ENCODE peak calls at places on chromosomes 1 and 21, in six cellular contexts. One of them, this sample, is unnamed. For H3K27me3, H3K36me3 and H3K4me1, the result is how much of the 10 kb centered on the place peaks cover.

GRCh38 chr1:220462756-220463155 is 65.2 kb upstream of the MARK1 start:
- DNase-seq in Peyer's patch: no peak
- DNase-seq in psoas muscle: no peak
- DNase-seq in ovary: no peak
- DNase-seq in NT2/D1: no peak
- DNase-seq in tibial artery: no peak
- DNase-seq in this sample: no peak

GRCh38 chr1:207890136-207890738 is 20.7 kb downstream of the CD34 start:
- DNase-seq in Peyer's patch: no peak
- DNase-seq in psoas muscle: peak
- DNase-seq in ovary: peak
- DNase-seq in NT2/D1: no peak
- DNase-seq in tibial artery: peak
- DNase-seq in this sample: no peak

GRCh38 chr21:18913914-18914313 is 510.3 kb upstream of the TMPRSS15 start:
- DNase-seq in Peyer's patch: no peak
- DNase-seq in psoas muscle: no peak
- DNase-seq in ovary: no peak
- DNase-seq in NT2/D1: no peak
- DNase-seq in tibial artery: no peak
- DNase-seq in this sample: no peak

GRCh38 chr1:53734650-53735211 is 4.2 kb downstream of the GLIS1 start:
- DNase-seq in Peyer's patch: no peak
- DNase-seq in psoas muscle: no peak
- DNase-seq in ovary: no peak
- DNase-seq in NT2/D1: no peak
- DNase-seq in tibial artery: no peak
- DNase-seq in this sample: no peak

GRCh38 chr21:26918318-26919065 is 48.4 kb downstream of the ADAMTS5 start:
- DNase-seq in Peyer's patch: no peak
- DNase-seq in psoas muscle: no peak
- DNase-seq in ovary: no peak
- DNase-seq in NT2/D1: no peak
- DNase-seq in tibial artery: no peak
- DNase-seq in this sample: no peak

GRCh38 chr1:205344010-205344808 is 12.5 kb downstream of the KLHDC8A start:
- DNase-seq in Peyer's patch: peak
- DNase-seq in psoas muscle: peak
- DNase-seq in ovary: no peak
- DNase-seq in NT2/D1: no peak
- DNase-seq in tibial artery: no peak
- DNase-seq in this sample: no peak

GRCh38 chr1:40976952-40977690 is 2.4 kb upstream of the CTPS1 start:
- DNase-seq in Peyer's patch: no peak
- DNase-seq in psoas muscle: no peak
- DNase-seq in ovary: no peak
- DNase-seq in NT2/D1: no peak
- DNase-seq in tibial artery: no peak
- DNase-seq in this sample: no peak

GRCh38 chr1:10939654-10940450 is 72.6 kb upstream of the TARDBP start:
- DNase-seq in Peyer's patch: no peak
- DNase-seq in psoas muscle: no peak
- DNase-seq in ovary: no peak
- DNase-seq in NT2/D1: no peak
- DNase-seq in tibial artery: no peak
- DNase-seq in this sample: no peak

GRCh38 chr1:246302671-246303317 is 204.3 kb downstream of the SMYD3 start:
- DNase-seq in Peyer's patch: no peak
- DNase-seq in psoas muscle: no peak
- DNase-seq in ovary: no peak
- DNase-seq in NT2/D1: no peak
- DNase-seq in tibial artery: no peak
- DNase-seq in this sample: no peak

GRCh38 chr1:185483647-185484450 is 166.8 kb upstream of the IVNS1ABP start:
- DNase-seq in Peyer's patch: no peak
- DNase-seq in psoas muscle: no peak
- DNase-seq in ovary: no peak
- DNase-seq in NT2/D1: no peak
- DNase-seq in tibial artery: no peak
- DNase-seq in this sample: no peak

GRCh38 chr1:228007054-228007800 is 429 bp downstream of the WNT3A start:
- DNase-seq in Peyer's patch: peak
- DNase-seq in psoas muscle: no peak
- DNase-seq in ovary: no peak
- DNase-seq in NT2/D1: no peak
- DNase-seq in tibial artery: peak
- DNase-seq in this sample: no peak

GRCh38 chr1:225137981-225138380 is 208.5 kb downstream of the DNAH14 start:
- DNase-seq in Peyer's patch: no peak
- DNase-seq in psoas muscle: no peak
- DNase-seq in ovary: no peak
- DNase-seq in NT2/D1: no peak
- DNase-seq in tibial artery: no peak
- DNase-seq in this sample: no peak

GRCh38 chr1:74629283-74629682 is 44.3 kb downstream of the ERICH3 start:
- DNase-seq in Peyer's patch: no peak
- DNase-seq in psoas muscle: no peak
- DNase-seq in ovary: no peak
- DNase-seq in NT2/D1: peak
- DNase-seq in tibial artery: no peak
- DNase-seq in this sample: no peak

GRCh38 chr1:222618880-222619321 is 1.0 kb downstream of the MIA3 start:
- DNase-seq in Peyer's patch: no peak
- DNase-seq in psoas muscle: no peak
- DNase-seq in ovary: no peak
- DNase-seq in NT2/D1: no peak
- DNase-seq in tibial artery: no peak
- DNase-seq in this sample: no peak

GRCh38 chr1:179953974-179954493 is 576 bp upstream of the CEP350 start:
- DNase-seq in Peyer's patch: no peak
- DNase-seq in psoas muscle: no peak
- DNase-seq in ovary: peak
- DNase-seq in NT2/D1: no peak
- DNase-seq in tibial artery: no peak
- DNase-seq in this sample: peak

GRCh38 chr1:20032425-20032824 is 37.6 kb upstream of the PLA2G5 start:
- DNase-seq in Peyer's patch: no peak
- DNase-seq in psoas muscle: no peak
- DNase-seq in ovary: no peak
- DNase-seq in NT2/D1: no peak
- DNase-seq in tibial artery: no peak
- DNase-seq in this sample: no peak

GRCh38 chr1:16375521-16376359 is 8.7 kb downstream of the SZRD1 start:
- DNase-seq in Peyer's patch: no peak
- DNase-seq in psoas muscle: no peak
- DNase-seq in ovary: no peak
- DNase-seq in NT2/D1: no peak
- DNase-seq in tibial artery: no peak
- DNase-seq in this sample: no peak

GRCh38 chr1:15709226-15709625 is 25.1 kb downstream of the PLEKHM2 start:
- DNase-seq in Peyer's patch: no peak
- DNase-seq in psoas muscle: no peak
- DNase-seq in ovary: no peak
- DNase-seq in NT2/D1: no peak
- DNase-seq in tibial artery: no peak
- DNase-seq in this sample: no peak

GRCh38 chr1:23132033-23132432 is 36.6 kb downstream of the LUZP1 start:
- DNase-seq in Peyer's patch: no peak
- DNase-seq in psoas muscle: no peak
- DNase-seq in ovary: no peak
- DNase-seq in NT2/D1: no peak
- DNase-seq in tibial artery: no peak
- DNase-seq in this sample: no peak

GRCh38 chr1:9242338-9242969 is 7.9 kb downstream of the H6PD start:
- DNase-seq in Peyer's patch: peak
- DNase-seq in psoas muscle: peak
- DNase-seq in ovary: peak
- DNase-seq in NT2/D1: no peak
- DNase-seq in tibial artery: peak
- DNase-seq in this sample: no peak

GRCh38 chr1:111221633-111222286 is 5.8 kb upstream of the CHI3L2 start:
- DNase-seq in Peyer's patch: no peak
- DNase-seq in psoas muscle: no peak
- DNase-seq in ovary: no peak
- DNase-seq in NT2/D1: no peak
- DNase-seq in tibial artery: no peak
- DNase-seq in this sample: no peak

GRCh38 chr21:18114735-18115134 is 129.9 kb upstream of the CHODL start:
- DNase-seq in Peyer's patch: no peak
- DNase-seq in psoas muscle: no peak
- DNase-seq in ovary: no peak
- DNase-seq in NT2/D1: no peak
- DNase-seq in tibial artery: no peak
- DNase-seq in this sample: no peak

GRCh38 chr1:94591791-94592565 is 50.4 kb upstream of the F3 start:
- DNase-seq in Peyer's patch: no peak
- DNase-seq in psoas muscle: no peak
- DNase-seq in ovary: no peak
- DNase-seq in NT2/D1: no peak
- DNase-seq in tibial artery: no peak
- DNase-seq in this sample: no peak

GRCh38 chr1:173562813-173563212 is 40.1 kb downstream of the SLC9C2 start:
- DNase-seq in Peyer's patch: no peak
- DNase-seq in psoas muscle: no peak
- DNase-seq in ovary: no peak
- DNase-seq in NT2/D1: peak
- DNase-seq in tibial artery: no peak
- DNase-seq in this sample: no peak

GRCh38 chr1:44609412-44609767 is 64.9 kb downstream of the TMEM53 start:
- DNase-seq in Peyer's patch: peak
- DNase-seq in psoas muscle: peak
- DNase-seq in ovary: peak
- DNase-seq in NT2/D1: peak
- DNase-seq in tibial artery: no peak
- DNase-seq in this sample: no peak

GRCh38 chr1:109368464-109368863 is 29.3 kb downstream of the SORT1 start:
- DNase-seq in Peyer's patch: no peak
- DNase-seq in psoas muscle: no peak
- DNase-seq in ovary: no peak
- DNase-seq in NT2/D1: no peak
- DNase-seq in tibial artery: no peak
- DNase-seq in this sample: no peak

GRCh38 chr1:12015001-12015491 is 4.3 kb upstream of the MIIP start:
- DNase-seq in Peyer's patch: no peak
- DNase-seq in psoas muscle: no peak
- DNase-seq in ovary: no peak
- DNase-seq in NT2/D1: no peak
- DNase-seq in tibial artery: no peak
- DNase-seq in this sample: no peak

GRCh38 chr1:211928222-211928856 is 97.8 kb upstream of the LPGAT1 start:
- DNase-seq in Peyer's patch: no peak
- DNase-seq in psoas muscle: no peak
- DNase-seq in ovary: no peak
- DNase-seq in NT2/D1: no peak
- DNase-seq in tibial artery: no peak
- DNase-seq in this sample: no peak

GRCh38 chr1:180136311-180136967 is 18.2 kb upstream of the QSOX1 start:
- DNase-seq in Peyer's patch: no peak
- DNase-seq in psoas muscle: no peak
- DNase-seq in ovary: no peak
- DNase-seq in NT2/D1: no peak
- DNase-seq in tibial artery: no peak
- DNase-seq in this sample: no peak

GRCh38 chr1:156928043-156928602 is 7.7 kb downstream of the LRRC71 start:
- DNase-seq in Peyer's patch: no peak
- DNase-seq in psoas muscle: no peak
- DNase-seq in ovary: no peak
- DNase-seq in NT2/D1: no peak
- DNase-seq in tibial artery: no peak
- DNase-seq in this sample: no peak
- H3K27me3 ChIP-seq in Peyer's patch: under half
- H3K27me3 ChIP-seq in psoas muscle: half or more
- H3K27me3 ChIP-seq in ovary: under half
- H3K27me3 ChIP-seq in NT2/D1: half or more
- H3K27me3 ChIP-seq in tibial artery: half or more
- H3K27me3 ChIP-seq in this sample: under half

GRCh38 chr1:154342132-154342531 is 16.8 kb downstream of the ATP8B2 start:
- DNase-seq in Peyer's patch: no peak
- DNase-seq in psoas muscle: no peak
- DNase-seq in ovary: no peak
- DNase-seq in NT2/D1: no peak
- DNase-seq in tibial artery: no peak
- DNase-seq in this sample: no peak
- H3K36me3 ChIP-seq in Peyer's patch: under half
- H3K36me3 ChIP-seq in psoas muscle: under half
- H3K36me3 ChIP-seq in ovary: under half
- H3K36me3 ChIP-seq in NT2/D1: half or more
- H3K36me3 ChIP-seq in tibial artery: half or more
- H3K36me3 ChIP-seq in this sample: half or more

GRCh38 chr1:51733793-51734522 is 117.1 kb downstream of the OSBPL9 start:
- DNase-seq in Peyer's patch: no peak
- DNase-seq in psoas muscle: no peak
- DNase-seq in ovary: no peak
- DNase-seq in NT2/D1: no peak
- DNase-seq in tibial artery: no peak
- DNase-seq in this sample: no peak
- H3K4me1 ChIP-seq in Peyer's patch: under half
- H3K4me1 ChIP-seq in psoas muscle: half or more
- H3K4me1 ChIP-seq in ovary: under half
- H3K4me1 ChIP-seq in NT2/D1: under half
- H3K4me1 ChIP-seq in tibial artery: under half
- H3K4me1 ChIP-seq in this sample: under half

GRCh38 chr1:230425252-230426061 is 675 bp downstream of the PGBD5 start:
- DNase-seq in Peyer's patch: no peak
- DNase-seq in psoas muscle: no peak
- DNase-seq in ovary: no peak
- DNase-seq in NT2/D1: no peak
- DNase-seq in tibial artery: no peak
- DNase-seq in this sample: no peak

GRCh38 chr1:230426246-230427101 is at the start of gene PGBD5:
- DNase-seq in Peyer's patch: peak
- DNase-seq in psoas muscle: peak
- DNase-seq in ovary: peak
- DNase-seq in NT2/D1: peak
- DNase-seq in tibial artery: peak
- DNase-seq in this sample: peak

GRCh38 chr1:230423261-230423660 is 2.9 kb downstream of the PGBD5 start:
- DNase-seq in Peyer's patch: no peak
- DNase-seq in psoas muscle: no peak
- DNase-seq in ovary: no peak
- DNase-seq in NT2/D1: no peak
- DNase-seq in tibial artery: no peak
- DNase-seq in this sample: no peak

GRCh38 chr1:230423936-230424335 is 2.2 kb downstream of the PGBD5 start:
- DNase-seq in Peyer's patch: no peak
- DNase-seq in psoas muscle: no peak
- DNase-seq in ovary: no peak
- DNase-seq in NT2/D1: no peak
- DNase-seq in tibial artery: no peak
- DNase-seq in this sample: no peak

GRCh38 chr1:230424440-230425251 is 1.5 kb downstream of the PGBD5 start:
- DNase-seq in Peyer's patch: no peak
- DNase-seq in psoas muscle: no peak
- DNase-seq in ovary: no peak
- DNase-seq in NT2/D1: no peak
- DNase-seq in tibial artery: no peak
- DNase-seq in this sample: no peak
- H3K27me3 ChIP-seq in Peyer's patch: under half
- H3K27me3 ChIP-seq in psoas muscle: under half
- H3K27me3 ChIP-seq in ovary: under half
- H3K27me3 ChIP-seq in NT2/D1: under half
- H3K27me3 ChIP-seq in tibial artery: half or more
- H3K27me3 ChIP-seq in this sample: under half